ENCODE peak calls at places on chromosomes 1 and 21, in ten cellular contexts. I is thoracic aorta; L is Panc1; P is left lung; T is HepG2; R is CD8-positive, alpha-beta T cell; Z is prostate gland; Y is epithelial cell of prostate; A is mammary epithelial cell; J is stomach. O is an unnamed sample.
A peak's percentile ranks its signal among the peaks of the same experiment; 100 is the strongest.

GRCh38 chr1:182484531-182485257 is 34.7 kb downstream of the RGSL1 start:
- DNase-seq in Y (no peak), T (no peak), I (no peak), A (peak; percentile 2), Z (no peak), L (peak; percentile 7), R (no peak), J (no peak), P (no peak), O (peak; percentile 6)

GRCh38 chr1:206082831-206083695 is 30.1 kb downstream of the RHEX start:
- DNase-seq in T (no peak), L (no peak), I (no peak), Y (no peak), R (no peak), Z (no peak), A (no peak), P (no peak), J (no peak), O (no peak)

GRCh38 chr1:90721210-90722194 is 4.4 kb upstream of the BARHL2 start:
- DNase-seq in Y (no peak), A (peak; percentile 41), J (peak; percentile 48), I (no peak), T (peak; percentile 42), Z (no peak), R (peak; percentile 49), P (peak; percentile 82), L (peak; percentile 50), O (no peak)

GRCh38 chr1:188166654-188167053 is 1337.9 kb downstream of the PLA2G4A start:
- DNase-seq in I (no peak), A (no peak), Y (no peak), T (no peak), J (no peak), R (no peak), P (no peak), L (no peak), Z (no peak), O (no peak)

GRCh38 chr1:95451904-95452303 is 217.9 kb downstream of the RWDD3 start:
- DNase-seq in R (no peak), Y (no peak), I (no peak), Z (no peak), T (no peak), A (no peak), J (no peak), L (no peak), P (no peak), O (no peak)

GRCh38 chr1:173451981-173452380 is 25.2 kb upstream of the PRDX6 start:
- DNase-seq in L (no peak), I (no peak), Z (peak; percentile 93), R (no peak), J (peak; percentile 89), Y (no peak), A (peak; percentile 37), T (no peak), P (no peak), O (no peak)

GRCh38 chr21:15141236-15141970 is 76.6 kb upstream of the NRIP1 start:
- DNase-seq in L (no peak), T (no peak), I (no peak), Y (no peak), P (no peak), R (no peak), Z (no peak), J (peak; percentile 88), A (no peak), O (no peak)

GRCh38 chr1:185533596-185533995 is 200.6 kb upstream of the HMCN1 start:
- DNase-seq in A (no peak), J (no peak), Z (no peak), T (no peak), L (no peak), R (no peak), I (no peak), P (no peak), Y (no peak), O (no peak)

GRCh38 chr21:39456665-39457064 is 4.9 kb downstream of the SH3BGR start:
- DNase-seq in Z (no peak), A (no peak), T (peak; percentile 14), I (no peak), P (no peak), Y (no peak), L (no peak), J (no peak), R (no peak), O (no peak)
- H3K27ac ChIP-seq in Z (no peak overlapping the region), A (no peak overlapping the region), T (no peak overlapping the region), I (peak overlapping the region; percentile 95), P (no peak overlapping the region), Y (no peak overlapping the region), L (no peak overlapping the region), J (no peak overlapping the region), R (no peak overlapping the region), O (no peak overlapping the region)

GRCh38 chr1:210597555-210598134 is 268.9 kb downstream of the HHAT start:
- DNase-seq in Z (no peak), J (no peak), Y (peak; percentile 85), A (peak; percentile 88), I (no peak), P (no peak), T (peak; percentile 21), L (no peak), R (no peak), O (peak; percentile 94)

GRCh38 chr1:210594605-210595004 is 265.9 kb downstream of the HHAT start:
- DNase-seq in L (no peak), T (no peak), R (no peak), P (no peak), Y (no peak), Z (no peak), I (no peak), J (no peak), A (no peak), O (no peak)

GRCh38 chr1:210596641-210597040 is 267.9 kb downstream of the HHAT start:
- DNase-seq in P (no peak), Z (no peak), L (no peak), I (no peak), Y (no peak), T (no peak), J (no peak), A (no peak), R (no peak), O (no peak)

GRCh38 chr1:210600421-210601195 is 271.9 kb downstream of the HHAT start:
- DNase-seq in R (no peak), T (no peak), A (no peak), P (no peak), I (no peak), L (no peak), Z (no peak), Y (no peak), J (no peak), O (no peak)

DNA sequence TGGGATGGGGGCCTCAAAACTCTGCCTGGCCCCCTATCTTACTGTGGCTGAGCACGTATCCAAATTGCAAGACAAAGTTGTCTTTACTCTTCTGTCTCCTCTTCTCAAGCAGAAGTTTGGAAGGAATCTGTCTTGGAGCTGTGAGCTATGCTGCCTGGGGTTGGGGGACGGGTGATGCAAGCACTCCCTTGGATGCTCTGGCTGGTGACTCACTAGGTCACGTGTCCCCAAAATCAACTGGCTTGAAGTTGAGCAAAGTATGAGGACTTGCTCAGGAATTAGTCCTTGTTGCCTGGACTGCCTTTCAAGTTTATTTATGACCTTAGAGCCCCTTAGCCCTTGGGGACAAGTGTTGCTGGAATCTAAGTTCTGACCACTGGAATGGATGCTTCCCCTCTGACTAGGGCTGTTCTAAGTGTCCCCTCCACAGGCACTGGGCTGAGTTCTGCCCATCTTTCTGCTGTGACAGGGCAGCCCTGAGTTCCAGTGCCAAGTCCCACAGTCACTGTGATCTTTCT is 269.5 kb downstream of the HHAT start:
- DNase-seq in Z (no peak), Y (peak; percentile 80), R (no peak), I (peak; percentile 21), A (peak; percentile 72), J (no peak), P (no peak), L (no peak), T (peak; percentile 20), O (peak; percentile 88)
- H3K27ac ChIP-seq in Z (no peak overlapping the region), Y (peak overlapping the region; percentile 82), R (no peak overlapping the region), I (peak overlapping the region; percentile 88), A (peak overlapping the region; percentile 23), J (peak overlapping the region; percentile 54), P (peak overlapping the region; percentile 77), L (no peak overlapping the region), T (no peak overlapping the region), O (peak overlapping the region; percentile 20)

GRCh38 chr21:42538479-42539275 is 25.0 kb downstream of the SLC37A1 start:
- DNase-seq in Z (no peak), I (no peak), R (no peak), T (no peak), P (no peak), A (no peak), Y (no peak), L (no peak), J (no peak), O (no peak)
- H3K27ac ChIP-seq in Z (peak overlapping the region; percentile 67), I (no peak overlapping the region), R (no peak overlapping the region), T (no peak overlapping the region), P (no peak overlapping the region), A (no peak overlapping the region), Y (no peak overlapping the region), L (no peak overlapping the region), J (peak overlapping the region; percentile 66), O (no peak overlapping the region)

GRCh38 chr1:156894001-156894400 is 483 bp downstream of the PEAR1 start:
- DNase-seq in P (peak; percentile 6), I (no peak), T (no peak), R (no peak), Z (no peak), L (no peak), J (no peak), A (no peak), Y (no peak), O (no peak)

GRCh38 chr1:156892190-156893047 is 1.1 kb upstream of the PEAR1 start:
- DNase-seq in Y (peak; percentile 45), P (peak; percentile 97), J (peak; percentile 91), I (peak; percentile 54), L (no peak), A (peak; percentile 61), R (peak; percentile 87), Z (peak; percentile 75), T (peak; percentile 64), O (peak; percentile 46)

GRCh38 chr1:156895408-156895874 is 1.9 kb downstream of the PEAR1 start:
- DNase-seq in Y (no peak), A (no peak), J (no peak), Z (no peak), P (no peak), R (no peak), T (no peak), L (no peak), I (no peak), O (peak; percentile 56)

GRCh38 chr1:156894711-156895407 is 1.3 kb downstream of the PEAR1 start:
- DNase-seq in P (peak; percentile 61), A (no peak), Y (no peak), R (no peak), Z (no peak), I (no peak), J (no peak), L (no peak), T (no peak), O (no peak)

DNA sequence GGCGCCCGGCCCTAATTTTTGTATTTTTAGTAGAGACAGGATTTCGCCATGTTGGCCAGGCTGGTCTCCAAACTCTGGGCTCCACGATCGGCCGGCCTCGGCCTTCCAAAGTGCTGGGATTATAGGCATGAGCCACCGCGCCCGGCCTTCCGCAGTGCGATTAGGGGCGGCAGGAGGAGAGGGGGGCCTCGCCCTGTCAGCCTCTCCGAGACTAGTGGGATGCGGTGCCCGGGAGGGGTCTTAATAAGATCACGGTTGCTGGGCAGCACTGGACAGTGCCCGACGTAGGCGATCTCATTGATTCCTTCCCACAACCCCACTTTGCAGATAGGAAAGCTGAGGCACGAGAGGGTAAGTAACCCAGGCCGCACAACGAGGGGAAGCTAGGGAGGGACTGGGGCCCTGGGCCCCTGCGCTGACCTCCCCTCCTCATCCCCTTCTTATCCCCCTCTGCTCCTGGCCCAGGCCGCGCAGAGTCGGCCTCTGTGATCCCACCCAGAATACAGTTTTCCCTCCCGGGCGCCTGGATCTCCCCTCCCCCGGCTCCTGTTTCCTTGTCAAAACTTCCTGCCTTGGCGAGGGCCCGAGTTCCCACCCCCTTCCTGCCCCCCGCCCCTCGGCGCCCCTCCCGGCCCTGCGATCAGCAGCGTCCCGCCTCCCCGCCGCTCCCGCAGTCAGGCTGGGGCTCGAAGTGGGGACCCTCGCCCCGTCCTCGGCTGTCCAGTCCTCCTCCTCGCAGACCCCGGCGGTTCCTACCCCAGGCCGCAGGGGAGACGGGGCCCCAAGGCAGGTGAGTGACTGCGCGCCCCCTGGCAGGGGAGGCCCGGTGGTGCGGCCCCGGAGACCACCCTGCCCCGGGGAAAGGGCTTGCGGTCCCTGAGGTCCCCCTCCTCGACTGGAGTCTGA is at the start of gene PEAR1:
- DNase-seq in P (peak; percentile 75), J (no peak), Z (no peak), I (no peak), A (no peak), R (no peak), T (no peak), L (no peak), Y (no peak), O (no peak)
- H3K27ac ChIP-seq in P (peak within 1 kb of the TSS; percentile 84), J (peak within 1 kb of the TSS; percentile 85), Z (peak within 1 kb of the TSS; percentile 75), I (peak within 1 kb of the TSS; percentile 82), A (no peak within 1 kb of the TSS), R (no peak within 1 kb of the TSS), T (no peak within 1 kb of the TSS), L (peak within 1 kb of the TSS; percentile 91), Y (no peak within 1 kb of the TSS), O (no peak within 1 kb of the TSS)

O was measured in foreskin keratinocyte.